ENCODE peak calls at places on chromosomes 7 and 10, in eight cellular contexts. I is frontal cortex, J is ACHN, V is fibroblast of lung, M is NCI-H748 treated with DMSO at 0.1 percent for 48 hours, S is amniotic epithelial cell, H is GM23248, O is DMS153. F is an unnamed sample.

GRCh38 chr7:26864309-26865093 is at the start of gene SKAP2:
- DNase-seq in V (peak; percentile 96), M (peak; percentile 98), I (peak; percentile 70), J (peak; percentile 100), H (peak; percentile 99), S (peak; percentile 96), O (peak; percentile 99), F (peak; percentile 99)

GRCh38 chr10:72688208-72688651 is 3.7 kb upstream of the MCU start:
- DNase-seq in V (peak; percentile 93), H (peak; percentile 87), S (peak; percentile 79), J (peak; percentile 97), O (no peak), I (no peak), M (no peak), F (no peak)

GRCh38 chr10:127853868-127854768 is 38.6 kb downstream of the CLRN3 start:
- DNase-seq in J (peak; percentile 69), M (peak; percentile 17), V (peak; percentile 45), H (peak; percentile 81), O (peak; percentile 37), S (peak; percentile 43), I (peak; percentile 62), F (peak; percentile 64)

GRCh38 chr7:88146611-88147010 is 73.2 kb downstream of the SRI start:
- DNase-seq in V (no peak), M (no peak), I (no peak), H (no peak), J (no peak), O (no peak), S (no peak), F (no peak)

GRCh38 chr7:84948632-84949031 is 238.2 kb downstream of the SEMA3D start:
- DNase-seq in I (no peak), V (peak; percentile 6), S (no peak), O (no peak), M (no peak), J (no peak), H (no peak), F (no peak)

GRCh38 chr7:75992083-75992755 is 2.2 kb downstream of the TMEM120A start:
- DNase-seq in J (no peak), H (no peak), S (no peak), M (no peak), V (no peak), I (no peak), O (no peak), F (no peak)

GRCh38 chr7:2086229-2086628 is 146.5 kb downstream of the MAD1L1 start:
- DNase-seq in I (peak; percentile 60), S (no peak), O (no peak), H (no peak), V (no peak), J (no peak), M (no peak), F (no peak)

GRCh38 chr10:103053659-103054581 is 135.8 kb downstream of the CNNM2 start:
- DNase-seq in H (peak; percentile 22), M (no peak), S (peak; percentile 86), V (peak; percentile 82), I (no peak), O (no peak), J (peak; percentile 87), F (peak; percentile 33)

GRCh38 chr10:44874176-44874575 is 37.0 kb upstream of the TMEM72 start:
- DNase-seq in I (no peak), S (no peak), O (no peak), V (peak; percentile 30), J (no peak), M (no peak), H (no peak), F (no peak)

GRCh38 chr7:143882611-143883078 is 19.3 kb downstream of the TCAF1 start:
- DNase-seq in H (peak; percentile 69), O (peak; percentile 72), I (peak; percentile 78), S (peak; percentile 45), J (peak; percentile 78), M (peak; percentile 26), V (peak; percentile 73), F (no peak)

GRCh38 chr7:110186334-110186733 is 904.6 kb upstream of the LRRN3 start:
- DNase-seq in I (no peak), H (no peak), M (no peak), J (no peak), S (peak; percentile 4), O (no peak), V (no peak), F (no peak)

GRCh38 chr7:157016352-157017041 is 6.0 kb upstream of the MNX1 start:
- DNase-seq in V (no peak), S (no peak), O (peak; percentile 67), M (peak; percentile 39), J (no peak), H (no peak), I (no peak), F (no peak)

GRCh38 chr10:23358357-23358756 is 13.8 kb upstream of the C10orf67 start:
- DNase-seq in S (no peak), M (no peak), J (no peak), V (no peak), O (no peak), H (no peak), I (no peak), F (no peak)

GRCh38 chr7:70836946-70837345 is 295.0 kb upstream of the GALNT17 start:
- DNase-seq in I (no peak), S (no peak), H (no peak), M (no peak), V (no peak), J (no peak), O (no peak), F (no peak)

GRCh38 chr10:56622335-56622973 is 261.4 kb upstream of the ZWINT start:
- DNase-seq in H (no peak), J (peak; percentile 53), V (no peak), S (peak; percentile 1), M (no peak), O (peak; percentile 10), I (no peak), F (peak; percentile 5)

GRCh38 chr10:43781480-43782361 is 133.0 kb upstream of the ZNF32 start:
- DNase-seq in J (no peak), I (no peak), M (no peak), V (peak; percentile 53), H (no peak), O (no peak), S (peak; percentile 44), F (no peak)

GRCh38 chr7:130996841-130997231 is 262.8 kb upstream of the KLF14 start:
- DNase-seq in I (no peak), O (peak; percentile 93), V (peak; percentile 63), J (no peak), S (peak; percentile 75), H (peak; percentile 52), M (peak; percentile 80), F (no peak)

GRCh38 chr10:68135362-68135761 is 26.1 kb downstream of the MYPN start:
- DNase-seq in H (peak; percentile 84), S (peak; percentile 12), V (peak; percentile 79), I (no peak), M (no peak), J (peak; percentile 28), O (no peak), F (no peak)

GRCh38 chr7:128908750-128909385 is 1.6 kb downstream of the KCP start:
- DNase-seq in V (no peak), O (no peak), J (no peak), I (no peak), M (no peak), S (no peak), H (no peak), F (no peak)

GRCh38 chr7:16223963-16224707 is 197.2 kb downstream of the CRPPA start:
- DNase-seq in H (no peak), I (no peak), V (no peak), M (no peak), J (no peak), O (no peak), S (no peak), F (peak; percentile 8)

F was measured in KBM-7.